ENCODE peak calls at places on chromosomes 11 and 22, in ten cellular contexts. X is breast epithelium; Z is central memory CD4-positive, alpha-beta T cell; K is NCI-H2081; R is iPS DF 6.9; W is nucleus accumbens; G is HFFc6; M is iPS-NIHi11; E is ecto neural progenitor cell; P is midbrain. B is an unnamed sample.
A peak's percentile ranks its signal among the peaks of the same experiment; 100 is the strongest.

GRCh38 chr22:36736701-36737320 is 33.3 kb upstream of the CACNG2 start:
- DNase-seq in M (no peak), Z (no peak), E (peak; percentile 9), X (no peak), P (no peak), W (no peak), K (no peak), G (no peak), R (no peak), B (peak; percentile 11)

GRCh38 chr11:101034076-101034475 is 95.5 kb downstream of the PGR start:
- DNase-seq in G (no peak), R (no peak), Z (no peak), K (no peak), W (no peak), E (no peak), P (no peak), M (peak; percentile 13), X (peak; percentile 30), B (no peak)

GRCh38 chr11:126607374-126607773 is 251.9 kb downstream of the ST3GAL4 start:
- DNase-seq in M (peak; percentile 78), G (peak; percentile 60), W (no peak), K (peak; percentile 64), E (peak; percentile 78), X (peak; percentile 47), P (peak; percentile 55), R (peak; percentile 70), Z (no peak), B (no peak)

GRCh38 chr11:71301046-71301857 is 48.9 kb upstream of the SHANK2 start:
- DNase-seq in G (no peak), Z (no peak), W (no peak), R (no peak), K (no peak), M (no peak), X (peak; percentile 12), P (no peak), E (peak; percentile 42), B (no peak)

GRCh38 chr11:8030526-8031247 is 43.5 kb downstream of the EIF3F start:
- DNase-seq in P (no peak), R (no peak), W (no peak), X (peak; percentile 4), M (no peak), K (no peak), Z (no peak), E (no peak), G (no peak), B (no peak)

GRCh38 chr11:15969701-15970329 is 386.5 kb downstream of the SOX6 start:
- DNase-seq in W (no peak), R (no peak), G (peak; percentile 57), M (no peak), X (no peak), K (no peak), Z (no peak), E (no peak), P (no peak), B (no peak)

GRCh38 chr11:36333468-36333867 is 37.4 kb downstream of the PRR5L start:
- DNase-seq in R (no peak), X (no peak), K (no peak), Z (no peak), E (no peak), G (peak; percentile 59), M (no peak), P (no peak), W (no peak), B (no peak)

GRCh38 chr22:46293591-46294260 is 2.9 kb upstream of the GTSE1 start:
- DNase-seq in R (no peak), K (no peak), G (peak; percentile 65), X (no peak), M (no peak), E (no peak), Z (no peak), W (peak; percentile 25), P (peak; percentile 13), B (no peak)

GRCh38 chr11:128737704-128738103 is 43.8 kb downstream of the FLI1 start:
- DNase-seq in Z (no peak), G (no peak), M (no peak), R (no peak), P (no peak), K (no peak), X (no peak), W (no peak), E (no peak), B (no peak)

GRCh38 chr11:123235117-123235686 is 40.2 kb upstream of the CLMP start:
- DNase-seq in P (no peak), R (no peak), W (no peak), Z (no peak), M (peak; percentile 73), K (no peak), E (no peak), G (no peak), X (no peak), B (peak; percentile 54)

B was measured in CD8-positive, alpha-beta T cell.